ENCODE peak calls at places on chromosomes 1 and 21, in four cellular contexts. N is HepG2, F is K562, C is GM12878. A is an unnamed sample.

GRCh38 chr1:58786184-58786926 is 2.5 kb upstream of the JUN start:
- DNase-seq in C (no peak), F (no peak), N (no peak), A (no peak)

GRCh38 chr1:180800945-180801344 is 111.8 kb upstream of the KIAA1614 start:
- DNase-seq in N (no peak), C (no peak), F (no peak), A (no peak)

GRCh38 chr1:186892936-186893335 is 64.2 kb downstream of the PLA2G4A start:
- DNase-seq in F (no peak), C (no peak), N (no peak), A (no peak)

GRCh38 chr1:201348211-201348566 is 29.3 kb downstream of the TNNT2 start:
- DNase-seq in C (no peak), N (peak), F (peak), A (peak)

GRCh38 chr1:38941527-38942019 is at the start of gene RHBDL2:
- DNase-seq in C (no peak), F (no peak), N (no peak), A (peak)

GRCh38 chr1:229190057-229190590 is 80.8 kb upstream of the RAB4A start:
- DNase-seq in C (no peak), N (no peak), F (no peak), A (no peak)

GRCh38 chr1:57966751-57967406 is 543.0 kb upstream of the DAB1 start:
- DNase-seq in C (no peak), F (no peak), N (no peak), A (no peak)

GRCh38 chr1:1162597-1163537 is 10.8 kb upstream of the TTLL10 start:
- DNase-seq in F (no peak), N (no peak), C (no peak), A (no peak)

GRCh38 chr1:153515504-153516394 is 20.0 kb downstream of the S100A6 start:
- DNase-seq in N (no peak), C (no peak), F (peak), A (no peak)

GRCh38 chr1:113963281-113963906 is 15.9 kb upstream of the OLFML3 start:
- DNase-seq in C (no peak), N (no peak), F (no peak), A (no peak)

GRCh38 chr1:113966013-113966412 is 13.3 kb upstream of the OLFML3 start:
- DNase-seq in C (no peak), F (no peak), N (no peak), A (no peak)
- TF ChIP-seq CHD4 in C (no peak), F (no peak), N (no peak), A (no peak)

GRCh38 chr21:33199516-33200217 is 30.1 kb upstream of the IFNAR2 start:
- DNase-seq in C (peak), N (peak), F (peak), A (peak)
- H3K4me2 ChIP-seq in C (no peak), N (no peak), F (no peak), A (peak)

GRCh38 chr1:50929376-50929958 is 30.6 kb downstream of the FAF1 start:
- DNase-seq in F (no peak), C (no peak), N (peak), A (peak)
- TF ChIP-seq CHD4 in F (no peak), C (no peak), N (no peak), A (no peak)

GRCh38 chr1:113138778-113139177 is 65.8 kb downstream of the LRIG2 start:
- DNase-seq in C (no peak), F (no peak), N (no peak), A (no peak)

GRCh38 chr1:113140588-113141446 is 67.8 kb downstream of the LRIG2 start:
- DNase-seq in N (peak), C (peak), F (peak), A (peak)

GRCh38 chr1:113137563-113137962 is 64.6 kb downstream of the LRIG2 start:
- DNase-seq in F (no peak), C (no peak), N (no peak), A (no peak)

GRCh38 chr1:113142791-113143190 is 69.8 kb downstream of the LRIG2 start:
- DNase-seq in N (no peak), F (no peak), C (no peak), A (no peak)

GRCh38 chr1:113141650-113142473 is 68.9 kb downstream of the LRIG2 start:
- DNase-seq in F (peak), N (no peak), C (no peak), A (no peak)
- H3K4me2 ChIP-seq in F (peak), N (no peak), C (no peak), A (peak)

GRCh38 chr1:28317014-28317413 is 11.8 kb upstream of the MED18 start:
- DNase-seq in N (no peak), C (no peak), F (no peak), A (no peak)

GRCh38 chr1:28326505-28326904 is 2.3 kb upstream of the MED18 start:
- DNase-seq in N (no peak), C (no peak), F (no peak), A (no peak)

GRCh38 chr1:28323720-28324119 is 5.1 kb upstream of the MED18 start:
- DNase-seq in F (no peak), C (no peak), N (no peak), A (no peak)

GRCh38 chr1:28326980-28327379 is 1.9 kb upstream of the MED18 start:
- DNase-seq in N (no peak), C (no peak), F (no peak), A (no peak)

DNA sequence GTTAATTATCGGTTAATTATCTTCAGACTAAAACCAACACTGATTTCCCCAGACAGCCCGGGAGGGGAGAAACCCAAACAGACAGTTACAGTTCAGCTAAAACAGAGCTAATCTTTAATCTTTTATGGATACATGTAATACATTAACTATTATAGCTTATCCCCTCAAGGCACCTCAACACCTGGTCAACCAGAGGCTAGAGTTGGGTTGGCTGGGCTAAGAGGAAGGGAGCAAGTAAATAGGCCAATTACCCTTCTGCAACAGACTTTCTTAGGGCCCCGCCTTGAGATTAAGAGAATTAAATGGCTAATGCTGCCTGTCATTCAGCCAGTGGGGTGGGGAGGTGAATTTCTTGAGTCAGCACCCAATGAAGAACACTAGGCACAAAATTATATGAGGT is 6.6 kb upstream of the MED18 start:
- DNase-seq in C (peak), N (no peak), F (no peak), A (peak)
- TF ChIP-seq CHD4 in C (no peak), N (no peak), F (no peak), A (no peak)

GRCh38 chr1:165666152-165666551 is 32.2 kb downstream of the ALDH9A1 start:
- DNase-seq in C (no peak), N (no peak), F (no peak), A (no peak)
- H3K4me2 ChIP-seq in C (no peak), N (no peak), F (no peak), A (no peak)

DNA sequence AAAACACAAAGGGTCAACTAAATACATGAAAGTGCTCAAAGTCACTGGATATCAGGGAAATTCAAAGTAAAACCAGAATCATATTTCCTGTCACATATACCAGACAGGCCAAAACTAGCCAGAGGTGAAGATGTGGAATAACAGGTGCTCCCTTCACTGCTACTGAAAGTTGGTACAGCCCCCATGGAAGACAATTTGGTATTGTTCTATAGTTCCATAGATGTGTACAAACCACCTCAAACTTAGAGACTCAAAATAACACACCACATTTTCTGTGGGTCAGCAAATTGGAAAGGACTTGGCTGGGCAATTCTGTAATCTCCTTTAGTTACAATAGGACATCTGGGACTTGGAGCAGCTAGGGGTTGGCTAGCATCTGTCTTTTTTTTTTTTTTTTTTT is 24.5 kb upstream of the SOAT1 start:
- DNase-seq in N (no peak), F (no peak), C (no peak), A (no peak)
- TF ChIP-seq CHD4 in N (no peak), F (no peak), C (no peak), A (no peak)

GRCh38 chr1:26162220-26162703 is 3.4 kb downstream of the FAM110D start:
- DNase-seq in C (no peak), N (no peak), F (no peak), A (peak)

GRCh38 chr1:26164036-26164927 is 4.5 kb downstream of the C1orf232 start:
- DNase-seq in F (peak), N (no peak), C (no peak), A (peak)

GRCh38 chr1:26163684-26164035 is 4.8 kb downstream of the FAM110D start:
- DNase-seq in N (no peak), C (no peak), F (no peak), A (no peak)

GRCh38 chr1:26166719-26167281 is 2.0 kb downstream of the C1orf232 start:
- DNase-seq in F (no peak), N (no peak), C (no peak), A (no peak)

DNA sequence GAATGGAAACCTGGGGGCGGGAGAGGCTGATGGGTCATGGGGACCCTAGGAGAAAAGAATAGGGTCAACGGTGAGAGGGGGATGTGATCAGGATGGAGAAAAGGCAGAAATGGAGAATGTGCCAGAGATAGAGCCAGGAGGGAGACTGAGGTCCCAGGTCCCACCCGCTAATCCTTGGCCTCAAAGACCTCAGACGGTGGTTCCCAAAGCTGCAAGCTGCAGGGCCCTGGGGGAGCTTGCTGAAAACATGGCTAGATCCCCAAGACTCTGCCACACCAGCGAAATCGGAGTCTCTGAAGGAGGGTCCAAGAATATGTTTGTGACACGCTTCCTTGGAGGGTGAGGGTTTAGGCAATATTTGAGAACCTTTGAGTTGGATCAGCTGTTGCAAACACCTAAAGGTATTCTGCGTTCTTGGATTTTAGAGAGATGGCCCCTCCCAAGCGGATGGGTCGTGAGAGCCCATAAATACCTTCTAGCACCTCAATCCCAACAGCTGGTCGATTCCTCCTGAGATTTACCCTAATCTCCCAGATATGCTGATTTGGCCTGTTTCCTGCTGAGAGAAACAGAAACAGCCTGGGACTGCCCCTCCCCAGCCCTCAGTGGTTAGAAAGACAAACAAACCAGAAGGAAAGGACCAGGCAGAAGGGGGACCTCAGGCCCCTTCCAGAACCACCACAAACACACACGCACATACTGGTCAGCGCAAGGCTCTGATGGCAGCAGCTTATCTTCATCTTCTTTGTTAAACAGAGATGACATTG is 3.5 kb downstream of the C1orf232 start:
- DNase-seq in N (no peak), F (no peak), C (no peak), A (no peak)
- H3K4me2 ChIP-seq in N (no peak), F (no peak), C (no peak), A (no peak)

GRCh38 chr1:6935379-6936307 is 150.4 kb downstream of the CAMTA1 start:
- DNase-seq in C (no peak), N (no peak), F (no peak), A (no peak)
- TF ChIP-seq CHD4 in C (no peak), N (no peak), F (no peak), A (no peak)